ENCODE peak calls at places on chromosomes 7 and 10, in five cellular contexts. One of them, this sample, is unnamed.
A peak's percentile ranks its signal among the peaks of the same experiment; 100 is the strongest.

GRCh38 chr10:6721480-6721879 is 141.4 kb upstream of the PRKCQ start:
- DNase-seq in EH: peak; percentile 99
- DNase-seq in mucosa of descending colon: no peak
- DNase-seq in RWPE1: peak; percentile 90
- DNase-seq in hippocampal formation: peak; percentile 24
- DNase-seq in this sample: peak; percentile 85

GRCh38 chr10:112672706-112673105 is 225.7 kb downstream of the VTI1A start:
- DNase-seq in EH: no peak
- DNase-seq in mucosa of descending colon: no peak
- DNase-seq in RWPE1: no peak
- DNase-seq in hippocampal formation: no peak
- DNase-seq in this sample: no peak

GRCh38 chr7:159099711-159100231 is 44.9 kb downstream of the VIPR2 start:
- DNase-seq in EH: no peak
- DNase-seq in mucosa of descending colon: no peak
- DNase-seq in RWPE1: no peak
- DNase-seq in hippocampal formation: no peak
- DNase-seq in this sample: no peak

GRCh38 chr7:51965454-51965853 is 648.8 kb upstream of the COBL start:
- DNase-seq in EH: no peak
- DNase-seq in mucosa of descending colon: no peak
- DNase-seq in RWPE1: no peak
- DNase-seq in hippocampal formation: no peak
- DNase-seq in this sample: no peak

GRCh38 chr7:68334613-68335303 is 1263.5 kb upstream of the AUTS2 start:
- DNase-seq in EH: no peak
- DNase-seq in mucosa of descending colon: no peak
- DNase-seq in RWPE1: no peak
- DNase-seq in hippocampal formation: no peak
- DNase-seq in this sample: no peak

GRCh38 chr7:137967143-137968018 is 34.5 kb downstream of the CREB3L2 start:
- DNase-seq in EH: peak; percentile 85
- DNase-seq in mucosa of descending colon: no peak
- DNase-seq in RWPE1: no peak
- DNase-seq in hippocampal formation: no peak
- DNase-seq in this sample: no peak

GRCh38 chr7:46414946-46415345 is 493.9 kb upstream of the IGFBP3 start:
- DNase-seq in EH: no peak
- DNase-seq in mucosa of descending colon: no peak
- DNase-seq in RWPE1: no peak
- DNase-seq in hippocampal formation: no peak
- DNase-seq in this sample: no peak

GRCh38 chr10:77649333-77650331 is 12.0 kb upstream of the KCNMA1 start:
- DNase-seq in EH: no peak
- DNase-seq in mucosa of descending colon: no peak
- DNase-seq in RWPE1: no peak
- DNase-seq in hippocampal formation: no peak
- DNase-seq in this sample: no peak

GRCh38 chr10:17850526-17850925 is 41.4 kb downstream of the MRC1 start:
- DNase-seq in EH: no peak
- DNase-seq in mucosa of descending colon: no peak
- DNase-seq in RWPE1: no peak
- DNase-seq in hippocampal formation: no peak
- DNase-seq in this sample: no peak

GRCh38 chr10:20521186-20521585 is 375.9 kb downstream of the NEBL start:
- DNase-seq in EH: no peak
- DNase-seq in mucosa of descending colon: no peak
- DNase-seq in RWPE1: no peak
- DNase-seq in hippocampal formation: no peak
- DNase-seq in this sample: no peak

GRCh38 chr7:43522406-43523156 is 60.3 kb upstream of the STK17A start:
- DNase-seq in EH: peak; percentile 89
- DNase-seq in mucosa of descending colon: no peak
- DNase-seq in RWPE1: peak; percentile 74
- DNase-seq in hippocampal formation: no peak
- DNase-seq in this sample: peak; percentile 38

GRCh38 chr10:124381011-124381591 is 37.6 kb downstream of the OAT start:
- DNase-seq in EH: no peak
- DNase-seq in mucosa of descending colon: no peak
- DNase-seq in RWPE1: no peak
- DNase-seq in hippocampal formation: no peak
- DNase-seq in this sample: no peak

GRCh38 chr10:131943021-131943814 is 38.5 kb downstream of the BNIP3 start:
- DNase-seq in EH: no peak
- DNase-seq in mucosa of descending colon: no peak
- DNase-seq in RWPE1: no peak
- DNase-seq in hippocampal formation: no peak
- DNase-seq in this sample: no peak

GRCh38 chr10:122656308-122656705 is 43.3 kb downstream of the C10orf120 start:
- DNase-seq in EH: no peak
- DNase-seq in mucosa of descending colon: no peak
- DNase-seq in RWPE1: no peak
- DNase-seq in hippocampal formation: no peak
- DNase-seq in this sample: no peak

GRCh38 chr10:118106426-118106825 is 59.7 kb upstream of the RAB11FIP2 start:
- DNase-seq in EH: peak; percentile 28
- DNase-seq in mucosa of descending colon: no peak
- DNase-seq in RWPE1: no peak
- DNase-seq in hippocampal formation: no peak
- DNase-seq in this sample: no peak

GRCh38 chr10:69239106-69239505 is 19.0 kb downstream of the HKDC1 start:
- DNase-seq in EH: no peak
- DNase-seq in mucosa of descending colon: no peak
- DNase-seq in RWPE1: no peak
- DNase-seq in hippocampal formation: no peak
- DNase-seq in this sample: no peak

GRCh38 chr7:51366930-51367613 is 50.5 kb upstream of the COBL start:
- DNase-seq in EH: no peak
- DNase-seq in mucosa of descending colon: no peak
- DNase-seq in RWPE1: peak; percentile 81
- DNase-seq in hippocampal formation: peak; percentile 73
- DNase-seq in this sample: no peak

GRCh38 chr10:99343262-99343661 is 14.1 kb downstream of the CNNM1 start:
- DNase-seq in EH: no peak
- DNase-seq in mucosa of descending colon: no peak
- DNase-seq in RWPE1: no peak
- DNase-seq in hippocampal formation: no peak
- DNase-seq in this sample: no peak

GRCh38 chr7:136942994-136943393 is 74.5 kb downstream of the CHRM2 start:
- DNase-seq in EH: no peak
- DNase-seq in mucosa of descending colon: no peak
- DNase-seq in RWPE1: no peak
- DNase-seq in hippocampal formation: no peak
- DNase-seq in this sample: no peak

GRCh38 chr7:143285806-143286521 is 1.2 kb downstream of the TMEM139 start:
- DNase-seq in EH: no peak
- DNase-seq in mucosa of descending colon: no peak
- DNase-seq in RWPE1: no peak
- DNase-seq in hippocampal formation: peak; percentile 84
- DNase-seq in this sample: no peak

GRCh38 chr7:50450691-50451051 is 521 bp upstream of the FIGNL1 start:
- DNase-seq in EH: peak; percentile 15
- DNase-seq in mucosa of descending colon: peak; percentile 57
- DNase-seq in RWPE1: no peak
- DNase-seq in hippocampal formation: no peak
- DNase-seq in this sample: no peak

GRCh38 chr10:124830445-124830844 is 28.8 kb downstream of the ABRAXAS2 start:
- DNase-seq in EH: no peak
- DNase-seq in mucosa of descending colon: no peak
- DNase-seq in RWPE1: no peak
- DNase-seq in hippocampal formation: no peak
- DNase-seq in this sample: no peak

GRCh38 chr7:159122276-159122675 is 22.4 kb downstream of the VIPR2 start:
- DNase-seq in EH: no peak
- DNase-seq in mucosa of descending colon: no peak
- DNase-seq in RWPE1: no peak
- DNase-seq in hippocampal formation: no peak
- DNase-seq in this sample: no peak

GRCh38 chr10:44848211-44848610 is 62.9 kb upstream of the TMEM72 start:
- DNase-seq in EH: no peak
- DNase-seq in mucosa of descending colon: no peak
- DNase-seq in RWPE1: no peak
- DNase-seq in hippocampal formation: no peak
- DNase-seq in this sample: no peak

GRCh38 chr7:151744656-151745055 is 132.3 kb downstream of the PRKAG2 start:
- DNase-seq in EH: no peak
- DNase-seq in mucosa of descending colon: no peak
- DNase-seq in RWPE1: no peak
- DNase-seq in hippocampal formation: no peak
- DNase-seq in this sample: no peak

GRCh38 chr7:38311329-38311937 is 38.0 kb upstream of the TARP start:
- DNase-seq in EH: no peak
- DNase-seq in mucosa of descending colon: peak; percentile 64
- DNase-seq in RWPE1: no peak
- DNase-seq in hippocampal formation: no peak
- DNase-seq in this sample: no peak

GRCh38 chr10:102280397-102281015 is 35.2 kb downstream of the GBF1 start:
- DNase-seq in EH: peak; percentile 52
- DNase-seq in mucosa of descending colon: no peak
- DNase-seq in RWPE1: no peak
- DNase-seq in hippocampal formation: no peak
- DNase-seq in this sample: no peak

GRCh38 chr10:112689327-112689726 is 242.3 kb downstream of the VTI1A start:
- DNase-seq in EH: peak; percentile 20
- DNase-seq in mucosa of descending colon: peak; percentile 43
- DNase-seq in RWPE1: peak; percentile 16
- DNase-seq in hippocampal formation: no peak
- DNase-seq in this sample: no peak

GRCh38 chr7:42194218-42194617 is 42.8 kb downstream of the GLI3 start:
- DNase-seq in EH: no peak
- DNase-seq in mucosa of descending colon: no peak
- DNase-seq in RWPE1: no peak
- DNase-seq in hippocampal formation: peak; percentile 9
- DNase-seq in this sample: no peak

GRCh38 chr7:77409739-77410545 is 6.2 kb downstream of the GSAP start:
- DNase-seq in EH: peak; percentile 78
- DNase-seq in mucosa of descending colon: no peak
- DNase-seq in RWPE1: peak; percentile 56
- DNase-seq in hippocampal formation: no peak
- DNase-seq in this sample: no peak

GRCh38 chr10:8173243-8173865 is 118.9 kb downstream of the GATA3 start:
- DNase-seq in EH: no peak
- DNase-seq in mucosa of descending colon: no peak
- DNase-seq in RWPE1: no peak
- DNase-seq in hippocampal formation: no peak
- DNase-seq in this sample: no peak

GRCh38 chr7:98301693-98302470 is 20.4 kb downstream of the BRI3 start:
- DNase-seq in EH: no peak
- DNase-seq in mucosa of descending colon: no peak
- DNase-seq in RWPE1: no peak
- DNase-seq in hippocampal formation: no peak
- DNase-seq in this sample: no peak

GRCh38 chr10:96833220-96834001 is 1.3 kb downstream of the LCOR start:
- DNase-seq in EH: peak; percentile 45
- DNase-seq in mucosa of descending colon: no peak
- DNase-seq in RWPE1: peak; percentile 47
- DNase-seq in hippocampal formation: no peak
- DNase-seq in this sample: no peak

GRCh38 chr10:12390733-12391132 is 41.4 kb downstream of the CAMK1D start:
- DNase-seq in EH: no peak
- DNase-seq in mucosa of descending colon: no peak
- DNase-seq in RWPE1: no peak
- DNase-seq in hippocampal formation: no peak
- DNase-seq in this sample: no peak

GRCh38 chr10:74244097-74244685 is 93.2 kb downstream of the ADK start:
- DNase-seq in EH: peak; percentile 55
- DNase-seq in mucosa of descending colon: no peak
- DNase-seq in RWPE1: no peak
- DNase-seq in hippocampal formation: peak; percentile 53
- DNase-seq in this sample: peak; percentile 23

GRCh38 chr7:82284936-82285519 is 158.5 kb downstream of the CACNA2D1 start:
- DNase-seq in EH: no peak
- DNase-seq in mucosa of descending colon: no peak
- DNase-seq in RWPE1: no peak
- DNase-seq in hippocampal formation: no peak
- DNase-seq in this sample: no peak

GRCh38 chr10:23918090-23918704 is 290.7 kb upstream of the KIAA1217 start:
- DNase-seq in EH: no peak
- DNase-seq in mucosa of descending colon: no peak
- DNase-seq in RWPE1: no peak
- DNase-seq in hippocampal formation: no peak
- DNase-seq in this sample: no peak

GRCh38 chr10:127279334-127279774 is 83.0 kb upstream of the INSYN2A start:
- DNase-seq in EH: no peak
- DNase-seq in mucosa of descending colon: no peak
- DNase-seq in RWPE1: no peak
- DNase-seq in hippocampal formation: no peak
- DNase-seq in this sample: no peak